ENCODE peak calls at places on chromosomes 3 and 15, in six cellular contexts. One of them, this sample, is unnamed.

GRCh38 chr3:3069723-3070122 is 40.5 kb downstream of the IL5RA start:
- DNase-seq in choroid plexus epithelial cell: no peak
- DNase-seq in right cardiac atrium: no peak
- DNase-seq in RCC 7860: no peak
- DNase-seq in mucosa of descending colon: no peak
- DNase-seq in heart left ventricle: no peak
- DNase-seq in this sample: no peak

GRCh38 chr15:99845009-99845408 is 111.8 kb upstream of the LYSMD4 start:
- DNase-seq in choroid plexus epithelial cell: peak
- DNase-seq in right cardiac atrium: no peak
- DNase-seq in RCC 7860: no peak
- DNase-seq in mucosa of descending colon: no peak
- DNase-seq in heart left ventricle: no peak
- DNase-seq in this sample: no peak

GRCh38 chr3:4174760-4175159 is 128.4 kb upstream of the SETMAR start:
- DNase-seq in choroid plexus epithelial cell: no peak
- DNase-seq in right cardiac atrium: no peak
- DNase-seq in RCC 7860: no peak
- DNase-seq in mucosa of descending colon: no peak
- DNase-seq in heart left ventricle: no peak
- DNase-seq in this sample: no peak

GRCh38 chr15:78133801-78134200 is 2.6 kb upstream of the CIB2 start:
- DNase-seq in choroid plexus epithelial cell: no peak
- DNase-seq in right cardiac atrium: no peak
- DNase-seq in RCC 7860: no peak
- DNase-seq in mucosa of descending colon: no peak
- DNase-seq in heart left ventricle: no peak
- DNase-seq in this sample: no peak

GRCh38 chr3:44092497-44092896 is 149.2 kb upstream of the TOPAZ1 start:
- DNase-seq in choroid plexus epithelial cell: no peak
- DNase-seq in right cardiac atrium: no peak
- DNase-seq in RCC 7860: no peak
- DNase-seq in mucosa of descending colon: no peak
- DNase-seq in heart left ventricle: no peak
- DNase-seq in this sample: no peak

GRCh38 chr3:40258555-40258954 is 51.0 kb upstream of the EIF1B start:
- DNase-seq in choroid plexus epithelial cell: peak
- DNase-seq in right cardiac atrium: no peak
- DNase-seq in RCC 7860: peak
- DNase-seq in mucosa of descending colon: no peak
- DNase-seq in heart left ventricle: no peak
- DNase-seq in this sample: no peak

GRCh38 chr3:123034120-123034519 is 6.6 kb upstream of the SEMA5B start:
- DNase-seq in choroid plexus epithelial cell: no peak
- DNase-seq in right cardiac atrium: no peak
- DNase-seq in RCC 7860: no peak
- DNase-seq in mucosa of descending colon: no peak
- DNase-seq in heart left ventricle: no peak
- DNase-seq in this sample: no peak

GRCh38 chr3:43676440-43676839 is 14.3 kb upstream of the ABHD5 start:
- DNase-seq in choroid plexus epithelial cell: no peak
- DNase-seq in right cardiac atrium: no peak
- DNase-seq in RCC 7860: no peak
- DNase-seq in mucosa of descending colon: no peak
- DNase-seq in heart left ventricle: no peak
- DNase-seq in this sample: no peak

GRCh38 chr3:112653209-112653871 is 12.4 kb upstream of the CCDC80 start:
- DNase-seq in choroid plexus epithelial cell: peak
- DNase-seq in right cardiac atrium: peak
- DNase-seq in RCC 7860: peak
- DNase-seq in mucosa of descending colon: no peak
- DNase-seq in heart left ventricle: peak
- DNase-seq in this sample: no peak

GRCh38 chr3:6791161-6791560 is 69.8 kb upstream of the GRM7 start:
- DNase-seq in choroid plexus epithelial cell: peak
- DNase-seq in right cardiac atrium: no peak
- DNase-seq in RCC 7860: no peak
- DNase-seq in mucosa of descending colon: no peak
- DNase-seq in heart left ventricle: no peak
- DNase-seq in this sample: peak

GRCh38 chr3:30263238-30263920 is 343.0 kb upstream of the TGFBR2 start:
- DNase-seq in choroid plexus epithelial cell: no peak
- DNase-seq in right cardiac atrium: no peak
- DNase-seq in RCC 7860: no peak
- DNase-seq in mucosa of descending colon: no peak
- DNase-seq in heart left ventricle: no peak
- DNase-seq in this sample: no peak

GRCh38 chr3:12143949-12144504 is 14.7 kb downstream of the TIMP4 start:
- DNase-seq in choroid plexus epithelial cell: peak
- DNase-seq in right cardiac atrium: peak
- DNase-seq in RCC 7860: no peak
- DNase-seq in mucosa of descending colon: no peak
- DNase-seq in heart left ventricle: peak
- DNase-seq in this sample: peak

GRCh38 chr3:55488398-55489055 is 1.4 kb upstream of the WNT5A start:
- DNase-seq in choroid plexus epithelial cell: peak
- DNase-seq in right cardiac atrium: peak
- DNase-seq in RCC 7860: peak
- DNase-seq in mucosa of descending colon: peak
- DNase-seq in heart left ventricle: peak
- DNase-seq in this sample: peak

GRCh38 chr15:82177291-82178010 is 85.1 kb downstream of the EFL1 start:
- DNase-seq in choroid plexus epithelial cell: peak
- DNase-seq in right cardiac atrium: no peak
- DNase-seq in RCC 7860: peak
- DNase-seq in mucosa of descending colon: no peak
- DNase-seq in heart left ventricle: no peak
- DNase-seq in this sample: no peak

GRCh38 chr15:70636540-70637165 is 126.7 kb downstream of the UACA start:
- DNase-seq in choroid plexus epithelial cell: no peak
- DNase-seq in right cardiac atrium: no peak
- DNase-seq in RCC 7860: no peak
- DNase-seq in mucosa of descending colon: no peak
- DNase-seq in heart left ventricle: no peak
- DNase-seq in this sample: peak

GRCh38 chr3:189258261-189258660 is 86.5 kb downstream of the TPRG1 start:
- DNase-seq in choroid plexus epithelial cell: no peak
- DNase-seq in right cardiac atrium: no peak
- DNase-seq in RCC 7860: no peak
- DNase-seq in mucosa of descending colon: no peak
- DNase-seq in heart left ventricle: no peak
- DNase-seq in this sample: no peak

GRCh38 chr15:74651251-74651741 is 35.7 kb downstream of the CLK3 start:
- DNase-seq in choroid plexus epithelial cell: no peak
- DNase-seq in right cardiac atrium: no peak
- DNase-seq in RCC 7860: no peak
- DNase-seq in mucosa of descending colon: no peak
- DNase-seq in heart left ventricle: no peak
- DNase-seq in this sample: peak

GRCh38 chr3:177440456-177441105 is 243.3 kb upstream of the TBL1XR1 start:
- DNase-seq in choroid plexus epithelial cell: no peak
- DNase-seq in right cardiac atrium: no peak
- DNase-seq in RCC 7860: no peak
- DNase-seq in mucosa of descending colon: no peak
- DNase-seq in heart left ventricle: no peak
- DNase-seq in this sample: no peak

GRCh38 chr3:6367171-6367570 is 493.7 kb upstream of the GRM7 start:
- DNase-seq in choroid plexus epithelial cell: no peak
- DNase-seq in right cardiac atrium: no peak
- DNase-seq in RCC 7860: no peak
- DNase-seq in mucosa of descending colon: no peak
- DNase-seq in heart left ventricle: no peak
- DNase-seq in this sample: no peak